ENCODE peak calls at places on chromosomes 4 and X, in ten cellular contexts. G, B, H, Q, P, M, X, S, L and J are unnamed samples.

GRCh38 chr4:139599594-139600374 is 43.8 kb upstream of the SETD7 start:
- DNase-seq in X (no peak), P (peak; percentile 88), Q (no peak), S (no peak), B (no peak), G (no peak), H (no peak), L (no peak), M (peak; percentile 94), J (no peak)

GRCh38 chr4:168693750-168694470 is 197.1 kb downstream of the PALLD start:
- DNase-seq in B (no peak), P (peak; percentile 57), G (no peak), L (no peak), Q (no peak), X (no peak), S (no peak), M (no peak), H (no peak), J (no peak)

GRCh38 chrX:64093761-64094160 is 111.7 kb downstream of the AMER1 start:
- DNase-seq in S (no peak), M (no peak), X (no peak), H (no peak), P (peak; percentile 39), L (no peak), Q (no peak), B (no peak), G (no peak), J (no peak)

GRCh38 chr4:109730294-109731051 is 603 bp upstream of the PLA2G12A start:
- DNase-seq in Q (no peak), G (peak; percentile 62), X (no peak), B (peak; percentile 70), M (peak; percentile 55), L (peak; percentile 90), S (peak; percentile 82), H (peak; percentile 51), P (peak; percentile 52), J (peak; percentile 16)

GRCh38 chrX:85109235-85109634 is 105.6 kb downstream of the APOOL start:
- DNase-seq in P (peak; percentile 31), B (no peak), G (no peak), M (no peak), H (no peak), Q (no peak), X (no peak), L (peak; percentile 69), S (no peak), J (no peak)

GRCh38 chr4:142703694-142704309 is 142.3 kb downstream of the INPP4B start:
- DNase-seq in M (no peak), P (no peak), B (no peak), L (no peak), X (no peak), G (no peak), S (no peak), H (no peak), Q (peak; percentile 22), J (no peak)

GRCh38 chr4:56139241-56139827 is 190.6 kb downstream of the CEP135 start:
- DNase-seq in P (no peak), G (no peak), B (no peak), X (no peak), Q (no peak), S (no peak), M (no peak), L (no peak), H (no peak), J (no peak)

GRCh38 chr4:63553123-63553522 is 856.1 kb downstream of the TECRL start:
- DNase-seq in B (no peak), L (no peak), S (no peak), G (no peak), M (no peak), Q (no peak), H (no peak), P (no peak), X (no peak), J (no peak)

GRCh38 chrX:153875391-153876111 is 10.4 kb downstream of the L1CAM start:
- DNase-seq in S (no peak), Q (peak; percentile 57), H (peak; percentile 38), G (peak; percentile 53), M (no peak), P (peak; percentile 54), X (peak; percentile 54), L (peak; percentile 95), B (peak; percentile 49), J (no peak)

GRCh38 chr4:8905236-8905772 is 33.7 kb upstream of the HMX1 start:
- DNase-seq in H (no peak), P (no peak), L (peak; percentile 79), S (peak; percentile 36), X (no peak), B (no peak), G (no peak), M (no peak), Q (no peak), J (no peak)

GRCh38 chrX:108584617-108585211 is 145.1 kb downstream of the COL4A5 start:
- DNase-seq in G (no peak), S (no peak), H (no peak), L (no peak), M (peak; percentile 35), Q (no peak), B (no peak), P (peak; percentile 25), X (no peak), J (no peak)

GRCh38 chr4:127214001-127214400 is 418.8 kb upstream of the INTU start:
- DNase-seq in H (no peak), X (no peak), B (no peak), G (no peak), P (no peak), M (no peak), S (no peak), L (no peak), Q (no peak), J (no peak)

GRCh38 chr4:16686195-16686594 is 212.2 kb downstream of the LDB2 start:
- DNase-seq in M (no peak), X (no peak), P (peak; percentile 42), H (no peak), L (peak; percentile 90), Q (no peak), B (no peak), S (no peak), G (no peak), J (peak; percentile 23)

GRCh38 chr4:384311-385010 is 46.8 kb downstream of the ZNF141 start:
- DNase-seq in S (no peak), P (no peak), B (no peak), H (no peak), L (no peak), X (no peak), Q (no peak), M (no peak), G (no peak), J (no peak)

GRCh38 chrX:103453655-103454054 is 65.6 kb downstream of the RAB40A start:
- DNase-seq in L (no peak), H (no peak), P (peak; percentile 92), Q (no peak), X (no peak), G (no peak), S (no peak), B (no peak), M (peak; percentile 35), J (peak; percentile 26)

GRCh38 chrX:68146054-68146453 is 287.2 kb downstream of the OPHN1 start:
- DNase-seq in L (peak; percentile 79), P (peak; percentile 47), H (no peak), X (no peak), B (no peak), M (no peak), G (no peak), S (no peak), Q (no peak), J (peak; percentile 5)

GRCh38 chr4:156228706-156229105 is 275.0 kb upstream of the CTSO start:
- DNase-seq in L (peak; percentile 78), P (peak; percentile 13), X (no peak), B (no peak), Q (no peak), G (no peak), M (no peak), S (no peak), H (no peak), J (no peak)

GRCh38 chr4:5137927-5138326 is 86.6 kb downstream of the STK32B start:
- DNase-seq in H (no peak), G (no peak), X (no peak), B (no peak), M (no peak), L (peak; percentile 62), Q (no peak), S (no peak), P (no peak), J (no peak)
- H3K27me3 ChIP-seq in H (no peaks in the 10 kb centered on the region), G (no peaks in the 10 kb centered on the region), X (no peaks in the 10 kb centered on the region), B (no peaks in the 10 kb centered on the region), M (no peaks in the 10 kb centered on the region), L (no peaks in the 10 kb centered on the region), Q (no peaks in the 10 kb centered on the region), S (no peaks in the 10 kb centered on the region), P (peaks cover 16% of the 10 kb centered on the region), J (no peaks in the 10 kb centered on the region)

GRCh38 chr4:118997601-118998000 is 108.9 kb downstream of the SYNPO2 start:
- DNase-seq in H (no peak), L (peak; percentile 73), G (no peak), X (no peak), B (no peak), Q (no peak), P (no peak), S (no peak), M (no peak), J (no peak)
- H3K4me3 ChIP-seq in H (peak overlapping the region; percentile 23), L (no peak overlapping the region), G (no peak overlapping the region), X (no peak overlapping the region), B (no peak overlapping the region), Q (no peak overlapping the region), P (no peak overlapping the region), S (no peak overlapping the region), M (no peak overlapping the region), J (no peak overlapping the region)

GRCh38 chr4:55121246-55121645 is 4.1 kb downstream of the KDR start:
- DNase-seq in Q (no peak), L (no peak), X (no peak), G (no peak), P (peak; percentile 29), S (no peak), M (no peak), B (no peak), H (no peak), J (no peak)

GRCh38 chr4:55118397-55118796 is 7.0 kb downstream of the KDR start:
- DNase-seq in Q (no peak), H (no peak), B (no peak), G (no peak), S (no peak), X (no peak), L (no peak), P (no peak), M (no peak), J (no peak)

GRCh38 chr4:55117511-55117910 is 7.9 kb downstream of the KDR start:
- DNase-seq in G (no peak), H (no peak), M (no peak), Q (no peak), L (no peak), B (no peak), X (no peak), S (no peak), P (no peak), J (no peak)

GRCh38 chr4:55111601-55112000 is 13.8 kb downstream of the KDR start:
- DNase-seq in G (no peak), X (no peak), S (no peak), P (no peak), B (no peak), M (no peak), Q (no peak), H (no peak), L (no peak), J (no peak)

GRCh38 chr4:55116450-55116849 is 8.9 kb downstream of the KDR start:
- DNase-seq in B (no peak), G (no peak), S (no peak), M (no peak), H (no peak), X (no peak), Q (no peak), P (peak; percentile 46), L (peak; percentile 32), J (no peak)
- H3K36me3 ChIP-seq in B (no peaks in the 10 kb centered on the region), G (peaks cover 23% of the 10 kb centered on the region), S (no peaks in the 10 kb centered on the region), M (no peaks in the 10 kb centered on the region), H (no peaks in the 10 kb centered on the region), X (no peaks in the 10 kb centered on the region), Q (no peaks in the 10 kb centered on the region), P (no peaks in the 10 kb centered on the region), L (no peaks in the 10 kb centered on the region), J (no peaks in the 10 kb centered on the region)

GRCh38 chr4:81213671-81214070 is 1.4 kb downstream of the PRKG2 start:
- DNase-seq in S (no peak), Q (no peak), H (no peak), M (no peak), B (no peak), G (no peak), P (no peak), X (no peak), L (no peak), J (no peak)
- H3K27me3 ChIP-seq in S (peaks cover 16% of the 10 kb centered on the region), Q (no peaks in the 10 kb centered on the region), H (peaks cover 37% of the 10 kb centered on the region), M (no peaks in the 10 kb centered on the region), B (peaks cover 27% of the 10 kb centered on the region), G (peaks cover 27% of the 10 kb centered on the region), P (peaks cover 32% of the 10 kb centered on the region), X (no peaks in the 10 kb centered on the region), L (peaks cover 26% of the 10 kb centered on the region), J (peaks cover 16% of the 10 kb centered on the region)